ENCODE peak calls at places on chromosomes 7 and 10, in eight cellular contexts. X, B, D, V, I, Y, Z and R are unnamed samples.
A peak's percentile ranks its signal among the peaks of the same experiment; 100 is the strongest.

GRCh38 chr7:108805808-108806397 is 236.2 kb downstream of the DNAJB9 start:
- DNase-seq in Z (peak; percentile 25), D (peak; percentile 12), B (no peak), Y (no peak), I (no peak), V (no peak), X (no peak), R (peak; percentile 35)

GRCh38 chr7:127208351-127208750 is 44.4 kb downstream of the GRM8 start:
- DNase-seq in X (no peak), Y (no peak), V (no peak), D (no peak), I (no peak), B (no peak), Z (no peak), R (no peak)

GRCh38 chr10:78231327-78231726 is 197.7 kb downstream of the RPS24 start:
- DNase-seq in Z (no peak), B (no peak), D (no peak), I (no peak), Y (no peak), V (no peak), X (no peak), R (no peak)

GRCh38 chr7:137727413-137727812 is 119.4 kb downstream of the DGKI start:
- DNase-seq in X (no peak), D (no peak), I (no peak), V (no peak), B (no peak), Y (no peak), Z (no peak), R (no peak)

GRCh38 chr7:76358053-76358477 is 726 bp downstream of the YWHAG start:
- DNase-seq in I (no peak), D (peak; percentile 31), B (peak; percentile 47), Z (peak; percentile 72), X (peak; percentile 77), Y (peak; percentile 65), V (peak; percentile 71), R (peak; percentile 63)

GRCh38 chr10:73408978-73409521 is 4.8 kb downstream of the ANXA7 start:
- DNase-seq in X (no peak), Z (no peak), V (no peak), B (no peak), D (no peak), I (no peak), Y (no peak), R (no peak)

GRCh38 chr10:3709456-3709855 is 75.6 kb downstream of the KLF6 start:
- DNase-seq in X (no peak), Y (no peak), D (no peak), Z (no peak), I (no peak), B (no peak), V (no peak), R (no peak)

GRCh38 chr10:22690614-22691431 is 23.6 kb downstream of the PIP4K2A start:
- DNase-seq in B (no peak), D (no peak), I (peak; percentile 55), V (no peak), X (no peak), Z (no peak), Y (no peak), R (no peak)

GRCh38 chr7:96075510-96076349 is 246.2 kb downstream of the SLC25A13 start:
- DNase-seq in Y (peak; percentile 48), Z (peak; percentile 76), D (peak; percentile 55), I (peak; percentile 68), X (peak; percentile 42), V (peak; percentile 60), B (peak; percentile 37), R (peak; percentile 86)

GRCh38 chr7:5598769-5599371 is 175.2 kb upstream of the TNRC18 start:
- DNase-seq in I (peak; percentile 64), V (no peak), Z (peak; percentile 81), D (no peak), Y (no peak), B (no peak), X (no peak), R (peak; percentile 90)

GRCh38 chr10:4939224-4940072 is 23.8 kb upstream of the AKR1C1 start:
- DNase-seq in V (no peak), X (no peak), B (no peak), Z (no peak), Y (no peak), D (no peak), I (no peak), R (no peak)

GRCh38 chr7:46902463-46902862 is 679.4 kb downstream of the TNS3 start:
- DNase-seq in I (no peak), Y (no peak), V (no peak), B (no peak), X (no peak), Z (no peak), D (no peak), R (no peak)

GRCh38 chr7:5692112-5692844 is 89.2 kb downstream of the RNF216 start:
- DNase-seq in Y (peak; percentile 24), B (no peak), Z (peak; percentile 84), I (no peak), V (peak; percentile 49), X (no peak), D (no peak), R (peak; percentile 30)

GRCh38 chr10:90175161-90175681 is 473.8 kb downstream of the KIF20B start:
- DNase-seq in B (no peak), X (no peak), D (no peak), I (no peak), V (no peak), Z (no peak), Y (no peak), R (no peak)